ENCODE peak calls at places on chromosomes 1 and 21, in four cellular contexts. L is T1000, C is GM12892, H is esophagus squamous epithelium. R is an unnamed sample.
A peak's percentile ranks its signal among the peaks of the same experiment; 100 is the strongest.

GRCh38 chr1:219066631-219067349 is 106.9 kb upstream of the LYPLAL1 start:
- DNase-seq in L (peak; percentile 32), C (no peak), H (no peak), R (no peak)

GRCh38 chr1:244048566-244049141 is 2.4 kb upstream of the ZBTB18 start:
- DNase-seq in L (no peak), C (no peak), H (no peak), R (no peak)

GRCh38 chr1:89827330-89827729 is 6.5 kb downstream of the LRRC8D start:
- DNase-seq in L (no peak), C (no peak), H (no peak), R (no peak)

GRCh38 chr1:53137729-53138128 is 4.7 kb downstream of the SLC1A7 start:
- DNase-seq in L (no peak), C (no peak), H (no peak), R (no peak)

GRCh38 chr1:20281801-20282200 is 8.9 kb upstream of the VWA5B1 start:
- DNase-seq in L (no peak), C (no peak), H (no peak), R (peak; percentile 7)

GRCh38 chr1:188463919-188464318 is 1635.2 kb downstream of the PLA2G4A start:
- DNase-seq in L (no peak), C (no peak), H (no peak), R (no peak)

GRCh38 chr1:15242766-15243165 is 4.3 kb upstream of the FHAD1 start:
- DNase-seq in L (no peak), C (no peak), H (no peak), R (no peak)

GRCh38 chr1:1067284-1068076 is 6.6 kb downstream of the RNF223 start:
- DNase-seq in L (no peak), C (no peak), H (no peak), R (no peak)

GRCh38 chr1:32464716-32465540 is at the start of gene ZBTB8B:
- DNase-seq in L (no peak), C (peak; percentile 44), H (no peak), R (peak; percentile 96)

GRCh38 chr1:30525631-30525979 is 197.8 kb downstream of the MATN1 start:
- DNase-seq in L (no peak), C (no peak), H (no peak), R (no peak)

GRCh38 chr1:158145173-158145719 is 35.4 kb upstream of the CD1D start:
- DNase-seq in L (peak; percentile 68), C (no peak), H (no peak), R (no peak)

GRCh38 chr21:16554522-16554921 is 824.7 kb downstream of the USP25 start:
- DNase-seq in L (no peak), C (no peak), H (no peak), R (no peak)

GRCh38 chr1:184610872-184611614 is 143.6 kb downstream of the EDEM3 start:
- DNase-seq in L (no peak), C (no peak), H (no peak), R (peak; percentile 36)

GRCh38 chr1:25223471-25223870 is 8.8 kb downstream of the SYF2 start:
- DNase-seq in L (no peak), C (no peak), H (no peak), R (no peak)

GRCh38 chr1:234605983-234606730 is 3.8 kb downstream of the IRF2BP2 start:
- DNase-seq in L (no peak), C (no peak), H (no peak), R (peak; percentile 56)

GRCh38 chr1:117895482-117896114 is 33.8 kb downstream of the GDAP2 start:
- DNase-seq in L (peak; percentile 42), C (peak; percentile 14), H (no peak), R (peak; percentile 74)

GRCh38 chr1:226993676-226994356 is 53.7 kb downstream of the COQ8A start:
- DNase-seq in L (no peak), C (no peak), H (no peak), R (no peak)

GRCh38 chr1:114310771-114311251 is 157.1 kb upstream of the SYT6 start:
- DNase-seq in L (peak; percentile 2), C (no peak), H (no peak), R (no peak)

GRCh38 chr21:35203093-35204021 is 154.3 kb upstream of the RUNX1 start:
- DNase-seq in L (no peak), C (no peak), H (no peak), R (no peak)

GRCh38 chr1:69706473-69706872 is 138.8 kb downstream of the LRRC7 start:
- DNase-seq in L (no peak), C (no peak), H (no peak), R (no peak)

GRCh38 chr1:51439053-51439452 is 80.0 kb downstream of the EPS15 start:
- DNase-seq in L (no peak), C (no peak), H (no peak), R (no peak)

GRCh38 chr1:200979574-200980451 is 43.7 kb downstream of the KIF21B start:
- DNase-seq in L (no peak), C (peak; percentile 76), H (no peak), R (peak; percentile 23)

GRCh38 chr1:53590581-53591515 is 131.6 kb downstream of the DMRTB1 start:
- DNase-seq in L (no peak), C (no peak), H (no peak), R (no peak)

GRCh38 chr1:78284354-78284753 is 206.4 kb upstream of the PTGFR start:
- DNase-seq in L (no peak), C (no peak), H (no peak), R (no peak)

GRCh38 chr1:38990401-38990745 is 703 bp upstream of the AKIRIN1 start:
- DNase-seq in L (no peak), C (no peak), H (no peak), R (no peak)

GRCh38 chr1:246624091-246624490 is 57.8 kb downstream of the CNST start:
- DNase-seq in L (no peak), C (no peak), H (no peak), R (no peak)

GRCh38 chr21:44880762-44881585 is 7.5 kb upstream of the PTTG1IP start:
- DNase-seq in L (no peak), C (no peak), H (no peak), R (no peak)

GRCh38 chr1:209435654-209436566 is 147.6 kb upstream of the CAMK1G start:
- DNase-seq in L (peak; percentile 72), C (peak; percentile 32), H (no peak), R (peak; percentile 67)

GRCh38 chr1:224759570-224760562 is 143.7 kb downstream of the CNIH3 start:
- DNase-seq in L (peak; percentile 44), C (no peak), H (no peak), R (no peak)

GRCh38 chr1:8563944-8564537 is 246.1 kb downstream of the SLC45A1 start:
- DNase-seq in L (no peak), C (no peak), H (no peak), R (no peak)

GRCh38 chr1:113976609-113977278 is 2.5 kb upstream of the OLFML3 start:
- DNase-seq in L (no peak), C (no peak), H (no peak), R (no peak)

GRCh38 chr1:70990460-70991253 is 57.0 kb downstream of the PTGER3 start:
- DNase-seq in L (no peak), C (no peak), H (no peak), R (peak; percentile 60)

GRCh38 chr1:180221461-180221860 is 8.6 kb upstream of the LHX4 start:
- DNase-seq in L (no peak), C (no peak), H (no peak), R (no peak)

GRCh38 chr1:38746966-38747600 is 112.5 kb downstream of the RRAGC start:
- DNase-seq in L (no peak), C (no peak), H (no peak), R (no peak)

GRCh38 chr1:201119206-201119814 is 7.1 kb upstream of the CACNA1S start:
- DNase-seq in L (no peak), C (peak; percentile 44), H (no peak), R (peak; percentile 34)